ENCODE peak calls at places on chromosomes 13 and 19, in six cellular contexts. One of them, this sample, is unnamed.

GRCh38 chr13:77833331-77833863 is 85.2 kb downstream of the EDNRB start:
- DNase-seq in neuronal stem cell: no peak
- DNase-seq in IMR-90: peak; percentile 88
- DNase-seq in H9: no peak
- DNase-seq in mesenchymal stem cell: peak; percentile 90
- DNase-seq in H1: no peak
- DNase-seq in this sample: no peak

GRCh38 chr13:113749956-113750355 is 9.1 kb upstream of the TMEM255B start:
- DNase-seq in H1: no peak
- DNase-seq in neuronal stem cell: no peak
- DNase-seq in mesenchymal stem cell: no peak
- DNase-seq in H9: no peak
- DNase-seq in IMR-90: no peak
- DNase-seq in this sample: no peak

GRCh38 chr13:111659236-111659635 is 338.8 kb downstream of the TEX29 start:
- DNase-seq in neuronal stem cell: no peak
- DNase-seq in mesenchymal stem cell: no peak
- DNase-seq in IMR-90: no peak
- DNase-seq in H9: peak; percentile 22
- DNase-seq in H1: no peak
- DNase-seq in this sample: no peak

GRCh38 chr13:92602560-92602959 is 624.0 kb upstream of the GPC6 start:
- DNase-seq in mesenchymal stem cell: peak; percentile 32
- DNase-seq in neuronal stem cell: no peak
- DNase-seq in H9: no peak
- DNase-seq in IMR-90: peak; percentile 9
- DNase-seq in H1: no peak
- DNase-seq in this sample: no peak

GRCh38 chr19:34428549-34429285 is 536 bp downstream of the UBA2 start:
- DNase-seq in neuronal stem cell: peak; percentile 15
- DNase-seq in IMR-90: peak; percentile 17
- DNase-seq in mesenchymal stem cell: peak; percentile 64
- DNase-seq in H1: peak; percentile 52
- DNase-seq in H9: no peak
- DNase-seq in this sample: peak; percentile 36

GRCh38 chr19:38705197-38706019 is 38.9 kb downstream of the CAPN12 start:
- DNase-seq in H9: no peak
- DNase-seq in mesenchymal stem cell: no peak
- DNase-seq in IMR-90: no peak
- DNase-seq in neuronal stem cell: no peak
- DNase-seq in H1: no peak
- DNase-seq in this sample: no peak

GRCh38 chr19:41223431-41224234 is 4.6 kb downstream of the AXL start:
- DNase-seq in mesenchymal stem cell: peak; percentile 87
- DNase-seq in neuronal stem cell: peak; percentile 80
- DNase-seq in H1: peak; percentile 67
- DNase-seq in H9: peak; percentile 85
- DNase-seq in IMR-90: peak; percentile 96
- DNase-seq in this sample: peak; percentile 96

GRCh38 chr13:80276371-80277289 is 64.3 kb downstream of the SPRY2 start:
- DNase-seq in neuronal stem cell: peak; percentile 93
- DNase-seq in IMR-90: peak; percentile 23
- DNase-seq in H9: no peak
- DNase-seq in H1: no peak
- DNase-seq in mesenchymal stem cell: no peak
- DNase-seq in this sample: peak; percentile 45

GRCh38 chr19:33110201-33110910 is 21.6 kb upstream of the WDR88 start:
- DNase-seq in mesenchymal stem cell: no peak
- DNase-seq in IMR-90: peak; percentile 87
- DNase-seq in H9: no peak
- DNase-seq in H1: no peak
- DNase-seq in neuronal stem cell: no peak
- DNase-seq in this sample: no peak

GRCh38 chr13:96053003-96053703 is at the start of gene UGGT2:
- DNase-seq in neuronal stem cell: peak; percentile 76
- DNase-seq in mesenchymal stem cell: peak; percentile 96
- DNase-seq in H1: peak; percentile 88
- DNase-seq in H9: peak; percentile 91
- DNase-seq in IMR-90: peak; percentile 94
- DNase-seq in this sample: peak; percentile 89

GRCh38 chr13:74562381-74562780 is 428.2 kb upstream of the KLF12 start:
- DNase-seq in neuronal stem cell: no peak
- DNase-seq in H1: no peak
- DNase-seq in H9: no peak
- DNase-seq in IMR-90: peak; percentile 1
- DNase-seq in mesenchymal stem cell: no peak
- DNase-seq in this sample: no peak

GRCh38 chr19:50548191-50549058 is 19.8 kb downstream of the LRRC4B start:
- DNase-seq in H9: no peak
- DNase-seq in neuronal stem cell: no peak
- DNase-seq in H1: no peak
- DNase-seq in IMR-90: no peak
- DNase-seq in mesenchymal stem cell: no peak
- DNase-seq in this sample: no peak

GRCh38 chr13:45512148-45512498 is 47.4 kb downstream of the COG3 start:
- DNase-seq in H9: no peak
- DNase-seq in IMR-90: peak; percentile 50
- DNase-seq in neuronal stem cell: no peak
- DNase-seq in H1: no peak
- DNase-seq in mesenchymal stem cell: no peak
- DNase-seq in this sample: no peak

GRCh38 chr13:97211357-97211756 is 10.8 kb upstream of the MBNL2 start:
- DNase-seq in H1: no peak
- DNase-seq in neuronal stem cell: no peak
- DNase-seq in IMR-90: peak; percentile 48
- DNase-seq in mesenchymal stem cell: no peak
- DNase-seq in H9: no peak
- DNase-seq in this sample: peak; percentile 49

GRCh38 chr19:11377756-11378155 is 3.3 kb downstream of the SWSAP1 start:
- DNase-seq in H9: no peak
- DNase-seq in IMR-90: peak; percentile 37
- DNase-seq in neuronal stem cell: no peak
- DNase-seq in mesenchymal stem cell: peak; percentile 56
- DNase-seq in H1: no peak
- DNase-seq in this sample: no peak

GRCh38 chr19:14517446-14517839 is 754 bp downstream of the DNAJB1 start:
- DNase-seq in H9: no peak
- DNase-seq in H1: no peak
- DNase-seq in IMR-90: peak; percentile 28
- DNase-seq in mesenchymal stem cell: no peak
- DNase-seq in neuronal stem cell: no peak
- DNase-seq in this sample: peak; percentile 33

GRCh38 chr19:47479701-47480503 is 4.1 kb downstream of the KPTN start:
- DNase-seq in H1: peak; percentile 85
- DNase-seq in IMR-90: no peak
- DNase-seq in H9: peak; percentile 88
- DNase-seq in neuronal stem cell: no peak
- DNase-seq in mesenchymal stem cell: peak; percentile 16
- DNase-seq in this sample: peak; percentile 83

GRCh38 chr13:34257980-34258379 is 440.0 kb downstream of the RFC3 start:
- DNase-seq in neuronal stem cell: no peak
- DNase-seq in IMR-90: no peak
- DNase-seq in H9: no peak
- DNase-seq in mesenchymal stem cell: no peak
- DNase-seq in H1: no peak
- DNase-seq in this sample: no peak

GRCh38 chr13:77733674-77734073 is 36.2 kb downstream of the SLAIN1 start:
- DNase-seq in H9: no peak
- DNase-seq in H1: no peak
- DNase-seq in IMR-90: no peak
- DNase-seq in mesenchymal stem cell: no peak
- DNase-seq in neuronal stem cell: no peak
- DNase-seq in this sample: no peak

GRCh38 chr13:23428183-23428528 is 5.3 kb downstream of the SACS start:
- DNase-seq in H9: no peak
- DNase-seq in IMR-90: peak; percentile 65
- DNase-seq in mesenchymal stem cell: peak; percentile 40
- DNase-seq in neuronal stem cell: no peak
- DNase-seq in H1: no peak
- DNase-seq in this sample: no peak

GRCh38 chr19:19630426-19630825 is 2.4 kb upstream of the LPAR2 start:
- DNase-seq in neuronal stem cell: no peak
- DNase-seq in H1: no peak
- DNase-seq in H9: no peak
- DNase-seq in mesenchymal stem cell: no peak
- DNase-seq in IMR-90: no peak
- DNase-seq in this sample: no peak

GRCh38 chr19:56118666-56119584 is 2.2 kb downstream of the ZNF787 start:
- DNase-seq in mesenchymal stem cell: no peak
- DNase-seq in H9: no peak
- DNase-seq in IMR-90: no peak
- DNase-seq in neuronal stem cell: no peak
- DNase-seq in H1: no peak
- DNase-seq in this sample: no peak

GRCh38 chr19:18889949-18890745 is 5.8 kb downstream of the CERS1 start:
- DNase-seq in IMR-90: no peak
- DNase-seq in neuronal stem cell: no peak
- DNase-seq in H1: no peak
- DNase-seq in H9: no peak
- DNase-seq in mesenchymal stem cell: no peak
- DNase-seq in this sample: no peak

GRCh38 chr13:50107205-50107604 is 92.0 kb downstream of the KCNRG start:
- DNase-seq in H1: no peak
- DNase-seq in H9: no peak
- DNase-seq in neuronal stem cell: no peak
- DNase-seq in mesenchymal stem cell: peak; percentile 12
- DNase-seq in IMR-90: peak; percentile 24
- DNase-seq in this sample: no peak

GRCh38 chr19:42421591-42422031 is 5.6 kb downstream of the LIPE start:
- DNase-seq in IMR-90: no peak
- DNase-seq in H1: no peak
- DNase-seq in H9: no peak
- DNase-seq in mesenchymal stem cell: no peak
- DNase-seq in neuronal stem cell: no peak
- DNase-seq in this sample: no peak

GRCh38 chr19:40605201-40605971 is 4.2 kb downstream of the LTBP4 start:
- DNase-seq in neuronal stem cell: no peak
- DNase-seq in mesenchymal stem cell: peak; percentile 71
- DNase-seq in IMR-90: peak; percentile 31
- DNase-seq in H1: peak; percentile 81
- DNase-seq in H9: peak; percentile 76
- DNase-seq in this sample: peak; percentile 79

GRCh38 chr13:92317066-92317465 is 909.5 kb upstream of the GPC6 start:
- DNase-seq in H1: no peak
- DNase-seq in neuronal stem cell: no peak
- DNase-seq in IMR-90: peak; percentile 24
- DNase-seq in mesenchymal stem cell: peak; percentile 49
- DNase-seq in H9: no peak
- DNase-seq in this sample: peak; percentile 74

GRCh38 chr13:39016789-39017188 is 21.1 kb downstream of the PROSER1 start:
- DNase-seq in IMR-90: peak; percentile 8
- DNase-seq in H1: no peak
- DNase-seq in mesenchymal stem cell: peak; percentile 30
- DNase-seq in H9: no peak
- DNase-seq in neuronal stem cell: peak; percentile 42
- DNase-seq in this sample: peak; percentile 48

GRCh38 chr19:13835791-13836723 is 40.8 kb downstream of the ZSWIM4 start:
- DNase-seq in H9: no peak
- DNase-seq in mesenchymal stem cell: peak; percentile 84
- DNase-seq in H1: no peak
- DNase-seq in IMR-90: no peak
- DNase-seq in neuronal stem cell: no peak
- DNase-seq in this sample: no peak

DNA sequence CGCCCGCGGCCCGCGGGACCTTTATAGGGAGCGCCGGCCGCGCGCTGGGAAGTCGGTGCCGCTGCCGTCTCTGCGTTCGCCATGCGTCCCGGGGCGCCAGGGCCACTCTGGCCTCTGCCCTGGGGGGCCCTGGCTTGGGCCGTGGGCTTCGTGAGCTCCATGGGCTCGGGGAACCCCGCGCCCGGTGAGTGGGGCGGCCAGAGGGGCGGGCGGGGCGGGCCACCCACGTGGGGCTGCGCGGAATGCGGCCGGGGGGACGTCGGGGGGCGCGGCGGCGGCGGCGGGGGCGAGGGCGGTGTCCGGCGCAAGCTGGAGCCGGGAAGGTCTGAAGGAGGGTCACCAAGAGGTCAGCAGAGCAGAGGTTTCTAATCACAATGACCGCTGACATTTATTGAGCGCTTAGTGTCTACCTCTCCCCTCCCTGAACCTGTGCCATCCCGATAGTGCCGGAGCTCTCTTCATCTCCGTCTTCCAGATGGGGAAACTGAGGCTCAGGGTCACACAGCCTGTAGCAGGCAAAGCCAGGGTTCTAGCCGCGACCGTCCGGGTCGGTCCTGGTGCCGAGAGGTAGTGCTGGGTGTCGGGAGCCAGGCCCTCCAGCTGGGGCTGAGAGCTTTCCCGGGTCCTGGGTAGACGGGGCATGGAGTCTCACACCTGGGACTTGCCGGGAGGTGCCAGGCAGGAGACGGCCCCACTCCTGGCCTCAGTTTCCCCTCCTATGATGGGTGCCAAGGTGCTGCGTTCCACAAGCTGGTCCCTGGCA is at the start of gene FSTL3:
- DNase-seq in mesenchymal stem cell: peak; percentile 27
- DNase-seq in IMR-90: no peak
- DNase-seq in H1: no peak
- DNase-seq in neuronal stem cell: no peak
- DNase-seq in H9: no peak
- DNase-seq in this sample: no peak
- H2BK5ac ChIP-seq in mesenchymal stem cell: peak within 1 kb of the TSS; percentile 60
- H2BK5ac ChIP-seq in IMR-90: peak within 1 kb of the TSS; percentile 89
- H2BK5ac ChIP-seq in H1: no peak within 1 kb of the TSS
- H2BK5ac ChIP-seq in neuronal stem cell: no peak within 1 kb of the TSS
- H2BK5ac ChIP-seq in H9: no peak within 1 kb of the TSS
- H2BK5ac ChIP-seq in this sample: no peak within 1 kb of the TSS

GRCh38 chr13:43760257-43760656 is 26.5 kb downstream of the ENOX1 start:
- DNase-seq in H1: no peak
- DNase-seq in mesenchymal stem cell: no peak
- DNase-seq in H9: no peak
- DNase-seq in IMR-90: no peak
- DNase-seq in neuronal stem cell: no peak
- DNase-seq in this sample: no peak
- H3K23ac ChIP-seq in H1: no peak overlapping the region
- H3K23ac ChIP-seq in mesenchymal stem cell: no peak overlapping the region
- H3K23ac ChIP-seq in H9: no peak overlapping the region
- H3K23ac ChIP-seq in IMR-90: no peak overlapping the region
- H3K23ac ChIP-seq in neuronal stem cell: no peak overlapping the region
- H3K23ac ChIP-seq in this sample: no peak overlapping the region

GRCh38 chr19:28878862-28879566 is 333.9 kb downstream of the UQCRFS1 start:
- DNase-seq in mesenchymal stem cell: peak; percentile 34
- DNase-seq in neuronal stem cell: peak; percentile 77
- DNase-seq in H9: peak; percentile 70
- DNase-seq in H1: peak; percentile 80
- DNase-seq in IMR-90: peak; percentile 71
- DNase-seq in this sample: peak; percentile 76
- H3K18ac ChIP-seq in mesenchymal stem cell: no peak overlapping the region
- H3K18ac ChIP-seq in neuronal stem cell: peak overlapping the region; percentile 58
- H3K18ac ChIP-seq in H9: no peak overlapping the region
- H3K18ac ChIP-seq in H1: peak overlapping the region; percentile 68
- H3K18ac ChIP-seq in IMR-90: no peak overlapping the region
- H3K18ac ChIP-seq in this sample: no peak overlapping the region

GRCh38 chr19:52936151-52936957 is 13.1 kb upstream of the ZNF888 start:
- DNase-seq in mesenchymal stem cell: no peak
- DNase-seq in IMR-90: no peak
- DNase-seq in H1: no peak
- DNase-seq in neuronal stem cell: no peak
- DNase-seq in H9: no peak
- DNase-seq in this sample: no peak
- H2BK5ac ChIP-seq in mesenchymal stem cell: no peak overlapping the region
- H2BK5ac ChIP-seq in IMR-90: no peak overlapping the region
- H2BK5ac ChIP-seq in H1: no peak overlapping the region
- H2BK5ac ChIP-seq in neuronal stem cell: no peak overlapping the region
- H2BK5ac ChIP-seq in H9: no peak overlapping the region
- H2BK5ac ChIP-seq in this sample: no peak overlapping the region

GRCh38 chr19:44993926-44994537 is 7.2 kb upstream of the RELB start:
- DNase-seq in H9: no peak
- DNase-seq in IMR-90: no peak
- DNase-seq in neuronal stem cell: no peak
- DNase-seq in mesenchymal stem cell: no peak
- DNase-seq in H1: no peak
- DNase-seq in this sample: no peak
- H3K23ac ChIP-seq in H9: no peak overlapping the region
- H3K23ac ChIP-seq in IMR-90: no peak overlapping the region
- H3K23ac ChIP-seq in neuronal stem cell: no peak overlapping the region
- H3K23ac ChIP-seq in mesenchymal stem cell: no peak overlapping the region
- H3K23ac ChIP-seq in H1: no peak overlapping the region
- H3K23ac ChIP-seq in this sample: no peak overlapping the region

This sample was measured in mesendoderm.